ENCODE peak calls at places on chromosomes 16 and 17, in eight cellular contexts. T, O, B, M, U, H, Z and Y are unnamed samples.

GRCh38 chr17:45783593-45784292 is 377 bp upstream of the CRHR1 start:
- DNase-seq in U (peak), B (peak), Z (no peak), O (no peak), M (no peak), T (no peak), H (no peak), Y (no peak)

GRCh38 chr16:15843635-15844279 is 13.1 kb downstream of the MYH11 start:
- DNase-seq in M (no peak), Z (no peak), T (no peak), O (no peak), B (no peak), U (no peak), H (no peak), Y (no peak)

GRCh38 chr17:46009681-46010596 is 10.9 kb downstream of the STH start:
- DNase-seq in U (no peak), M (no peak), B (no peak), Z (no peak), O (no peak), H (no peak), T (no peak), Y (no peak)

GRCh38 chr16:12398029-12398735 is 405.5 kb downstream of the CPPED1 start:
- DNase-seq in T (no peak), M (no peak), H (no peak), Z (no peak), B (no peak), U (no peak), O (no peak), Y (no peak)

GRCh38 chr17:37530420-37530819 is 40.7 kb downstream of the DUSP14 start:
- DNase-seq in T (no peak), M (no peak), H (no peak), O (no peak), U (no peak), Z (no peak), B (no peak), Y (no peak)

GRCh38 chr17:78359936-78360370 is at the start of gene SOCS3:
- DNase-seq in Z (peak), U (peak), M (peak), B (peak), H (peak), T (peak), O (peak), Y (peak)

GRCh38 chr17:64781013-64781392 is 118.9 kb upstream of the SMURF2 start:
- DNase-seq in Z (peak), B (peak), T (no peak), M (no peak), U (no peak), H (no peak), O (no peak), Y (no peak)

GRCh38 chr17:81277421-81277820 is 17.7 kb downstream of the SLC38A10 start:
- DNase-seq in H (no peak), M (no peak), T (no peak), B (no peak), U (peak), O (no peak), Z (peak), Y (peak)

GRCh38 chr16:87458424-87458915 is 34.4 kb downstream of the ZCCHC14 start:
- DNase-seq in T (no peak), O (no peak), U (no peak), B (no peak), M (no peak), H (no peak), Z (peak), Y (no peak)

GRCh38 chr16:81601601-81602251 is 157.1 kb downstream of the CMIP start:
- DNase-seq in U (no peak), T (no peak), H (no peak), M (no peak), B (no peak), Z (no peak), O (no peak), Y (no peak)

GRCh38 chr16:10971560-10971961 is 27.2 kb downstream of the CLEC16A start:
- DNase-seq in H (peak), B (peak), M (peak), Z (no peak), O (peak), U (no peak), T (no peak), Y (no peak)

GRCh38 chr17:46028969-46029565 is 30.0 kb downstream of the STH start:
- DNase-seq in Z (no peak), M (no peak), H (no peak), B (no peak), O (no peak), U (no peak), T (no peak), Y (no peak)

GRCh38 chr16:50384500-50385122 is 15.8 kb upstream of the BRD7 start:
- DNase-seq in H (no peak), B (no peak), U (no peak), O (no peak), M (no peak), Z (no peak), T (no peak), Y (no peak)

GRCh38 chr16:50386139-50386538 is 17.4 kb upstream of the BRD7 start:
- DNase-seq in B (no peak), H (no peak), T (no peak), Z (no peak), O (no peak), M (no peak), U (no peak), Y (no peak)

GRCh38 chr16:50378417-50378816 is 9.6 kb upstream of the BRD7 start:
- DNase-seq in H (no peak), Z (no peak), O (no peak), M (no peak), T (no peak), U (no peak), B (no peak), Y (peak)

GRCh38 chr16:50376997-50377396 is 8.2 kb upstream of the BRD7 start:
- DNase-seq in T (no peak), O (no peak), H (peak), B (no peak), Z (no peak), U (no peak), M (no peak), Y (peak)

GRCh38 chr16:50381679-50382440 is 13.1 kb upstream of the BRD7 start:
- DNase-seq in B (no peak), O (no peak), U (no peak), H (no peak), Z (no peak), T (no peak), M (no peak), Y (no peak)
- TF ChIP-seq CTCF in B (no peak), O (no peak), U (no peak), H (peak), Z (no peak), T (no peak), M (no peak), Y (no peak)

GRCh38 chr17:54085934-54086333 is 263.2 kb downstream of the KIF2B start:
- DNase-seq in H (no peak), U (no peak), B (peak), M (no peak), T (no peak), O (no peak), Z (peak), Y (no peak)
- TF ChIP-seq CTCF in H (no peak), U (no peak), B (no peak), M (no peak), T (no peak), O (no peak), Z (no peak), Y (no peak)

GRCh38 chr16:58348986-58349385 is 43.3 kb upstream of the GINS3 start:
- DNase-seq in T (no peak), U (no peak), M (no peak), H (no peak), Z (no peak), O (no peak), B (no peak), Y (no peak)

GRCh38 chr16:58346831-58347371 is 45.4 kb upstream of the GINS3 start:
- DNase-seq in O (no peak), U (no peak), M (no peak), Z (no peak), H (no peak), B (peak), T (no peak), Y (no peak)

DNA sequence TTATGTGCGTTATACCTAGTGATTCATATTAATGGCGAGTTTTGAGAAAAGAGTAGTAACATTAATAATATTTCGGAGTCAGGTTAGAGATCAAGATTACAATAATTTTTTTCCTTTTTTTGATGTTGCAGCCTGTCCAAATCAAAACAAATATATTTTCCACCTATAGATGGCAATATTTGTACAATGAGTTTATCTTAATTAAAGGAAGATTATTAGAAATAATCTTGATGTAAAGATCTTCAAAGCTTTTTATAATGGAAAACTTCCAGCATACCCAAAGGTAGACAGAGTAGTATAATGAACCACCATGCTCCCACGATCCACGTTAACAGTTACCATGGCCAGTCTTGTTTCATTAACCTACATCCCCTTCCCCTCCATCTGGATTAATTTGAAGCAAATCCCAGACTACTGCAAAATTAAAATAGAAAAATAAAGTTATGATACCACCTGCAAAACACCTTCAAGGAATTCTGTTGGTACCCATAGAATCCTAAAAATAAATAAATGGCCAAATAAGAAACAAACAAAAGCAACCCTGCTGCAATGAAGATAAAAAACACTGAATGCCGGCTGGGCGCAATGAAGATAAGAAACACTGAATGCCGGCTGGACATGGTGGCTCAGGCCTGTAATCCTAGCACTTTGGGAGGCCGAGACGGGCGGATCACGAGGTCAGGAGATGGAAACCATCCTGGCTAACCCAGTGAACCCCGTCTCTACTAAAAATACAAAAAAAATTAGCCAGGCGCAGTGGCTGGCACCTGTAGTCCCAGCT is 46.5 kb upstream of the GINS3 start:
- DNase-seq in U (no peak), B (no peak), M (no peak), T (no peak), Z (no peak), O (no peak), H (no peak), Y (no peak)
- TF ChIP-seq CTCF in U (peak), B (peak), M (peak), T (no peak), Z (peak), O (peak), H (no peak), Y (peak)

GRCh38 chr17:42743595-42744282 is 1.1 kb downstream of the EZH1 start:
- DNase-seq in O (no peak), T (no peak), U (no peak), B (no peak), M (no peak), H (no peak), Z (no peak), Y (no peak)
- TF ChIP-seq CTCF in O (peak), T (no peak), U (no peak), B (peak), M (no peak), H (no peak), Z (no peak), Y (no peak)

GRCh38 chr16:75555707-75556512 is at the start of gene TMEM231:
- DNase-seq in Z (peak), T (peak), B (peak), O (peak), H (peak), M (peak), U (peak), Y (peak)

GRCh38 chr16:75552951-75553350 is 3.1 kb downstream of the TMEM231 start:
- DNase-seq in Z (no peak), U (no peak), B (no peak), O (no peak), M (no peak), T (no peak), H (no peak), Y (no peak)

GRCh38 chr16:75546293-75546692 is 9.8 kb downstream of the TMEM231 start:
- DNase-seq in T (no peak), Z (peak), B (no peak), O (no peak), U (no peak), M (no peak), H (peak), Y (no peak)

GRCh38 chr16:75555213-75555706 is 792 bp downstream of the TMEM231 start:
- DNase-seq in U (peak), O (peak), T (no peak), M (peak), B (peak), Z (peak), H (peak), Y (no peak)

GRCh38 chr16:75550211-75550662 is 5.8 kb downstream of the TMEM231 start:
- DNase-seq in M (no peak), T (no peak), Z (no peak), O (no peak), B (no peak), U (no peak), H (no peak), Y (no peak)
- TF ChIP-seq CTCF in M (peak), T (no peak), Z (peak), O (peak), B (peak), U (peak), H (peak), Y (peak)

DNA sequence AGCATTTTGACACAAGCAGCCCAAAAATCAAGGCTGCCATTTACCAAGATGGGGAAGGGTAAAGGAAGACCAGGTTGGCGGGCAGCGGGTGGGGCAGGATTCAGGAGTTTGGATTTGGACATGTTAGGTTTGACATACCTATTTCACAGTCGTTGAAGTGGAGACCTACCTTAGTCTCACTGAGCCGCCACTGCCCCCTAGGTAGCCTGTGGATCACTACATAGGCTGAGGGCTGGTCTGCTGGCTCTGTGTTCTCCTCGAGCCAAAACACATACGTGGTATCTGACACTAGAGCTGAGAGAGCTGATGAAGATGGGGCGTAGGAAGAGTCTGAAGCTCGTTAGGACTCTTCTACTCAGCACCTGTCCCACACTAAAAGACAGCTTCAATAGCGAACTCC is 115.1 kb downstream of the HIC1 start:
- DNase-seq in M (no peak), O (no peak), B (no peak), U (no peak), T (no peak), Z (no peak), H (no peak), Y (no peak)
- TF ChIP-seq CTCF in M (peak), O (peak), B (peak), U (no peak), T (no peak), Z (peak), H (peak), Y (no peak)

DNA sequence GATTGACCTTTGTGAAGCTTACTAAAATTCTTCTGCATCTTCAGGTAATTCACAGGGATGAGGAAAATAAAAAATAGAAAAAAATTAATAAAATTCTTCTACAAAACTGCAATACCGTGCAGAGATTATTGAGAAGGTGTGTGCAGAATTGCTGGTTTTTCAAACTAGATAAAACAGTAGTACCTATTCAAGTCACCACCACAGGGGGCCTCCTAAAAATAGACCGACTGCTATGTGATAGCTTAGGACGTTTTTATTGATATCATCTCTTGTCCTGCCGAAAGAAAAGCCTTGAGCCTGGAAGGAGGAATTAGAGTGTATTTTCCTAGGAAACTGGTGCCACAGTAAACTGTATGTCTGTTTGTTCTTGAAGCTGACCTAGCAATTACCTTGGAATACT is 325.9 kb downstream of the ZFHX3 start:
- DNase-seq in H (no peak), B (no peak), Z (no peak), U (no peak), O (no peak), T (no peak), M (no peak), Y (no peak)
- TF ChIP-seq CTCF in H (no peak), B (no peak), Z (no peak), U (no peak), O (no peak), T (no peak), M (no peak), Y (no peak)

DNA sequence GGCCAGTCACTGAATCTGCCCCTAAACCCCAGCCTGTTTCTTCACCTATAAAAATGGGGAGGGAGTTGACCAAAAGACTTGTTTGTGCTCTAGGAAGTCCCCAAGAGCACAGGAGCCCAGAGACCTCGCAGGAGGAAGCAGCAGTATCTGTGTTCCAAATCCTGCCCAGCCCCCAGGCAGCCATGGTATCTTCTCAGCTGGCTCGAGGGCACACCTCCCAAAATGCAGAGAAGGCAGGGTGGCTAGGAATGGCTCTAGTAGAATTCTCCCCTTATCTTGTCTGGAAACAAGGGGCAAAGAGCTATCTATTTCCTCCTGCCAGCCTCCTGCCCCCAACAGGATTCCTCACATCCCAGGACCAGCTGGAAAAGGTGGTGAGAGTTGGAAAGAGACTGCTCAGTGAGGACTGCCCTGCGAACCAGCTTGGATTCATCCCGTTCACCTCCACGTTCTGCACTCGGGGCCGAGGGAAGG is 8.6 kb upstream of the TSPOAP1 start:
- DNase-seq in M (no peak), H (no peak), T (peak), O (no peak), U (no peak), Z (peak), B (no peak), Y (no peak)
- TF ChIP-seq CTCF in M (no peak), H (no peak), T (no peak), O (no peak), U (no peak), Z (no peak), B (no peak), Y (no peak)

GRCh38 chr16:70738083-70738977 is 52.5 kb upstream of the MTSS2 start:
- DNase-seq in O (peak), B (peak), T (no peak), M (no peak), U (peak), H (peak), Z (peak), Y (no peak)
- TF ChIP-seq CTCF in O (peak), B (peak), T (no peak), M (no peak), U (peak), H (peak), Z (peak), Y (peak)